ENCODE peak calls at places on chromosomes 13 and 19, in five cellular contexts. M, Q, I, N and K are unnamed samples.

GRCh38 chr19:18519962-18520847 is 1.7 kb downstream of the ELL start:
- DNase-seq in M (peak; percentile 92), Q (peak; percentile 69), I (peak; percentile 85), N (peak; percentile 50), K (peak; percentile 37)

GRCh38 chr19:45402469-45403070 is 2.3 kb downstream of the PPP1R13L start:
- DNase-seq in M (peak; percentile 37), Q (no peak), I (no peak), N (no peak), K (no peak)

GRCh38 chr13:59835569-59835968 is 328.2 kb downstream of the DIAPH3 start:
- DNase-seq in M (peak; percentile 8), Q (no peak), I (no peak), N (no peak), K (no peak)

GRCh38 chr19:55341191-55342043 is 1.7 kb downstream of the KMT5C start:
- DNase-seq in M (peak; percentile 65), Q (no peak), I (peak; percentile 33), N (no peak), K (peak; percentile 45)

GRCh38 chr13:99975626-99976025 is 4.1 kb upstream of the ZIC5 start:
- DNase-seq in M (no peak), Q (no peak), I (no peak), N (no peak), K (no peak)

GRCh38 chr13:103067751-103068563 is 1.7 kb upstream of the SLC10A2 start:
- DNase-seq in M (no peak), Q (no peak), I (no peak), N (no peak), K (no peak)

GRCh38 chr13:110129539-110130186 is 177.3 kb downstream of the COL4A1 start:
- DNase-seq in M (no peak), Q (no peak), I (no peak), N (no peak), K (no peak)

GRCh38 chr19:54696117-54696548 is 28.1 kb upstream of the KIR3DL3 start:
- DNase-seq in M (no peak), Q (no peak), I (no peak), N (no peak), K (no peak)

GRCh38 chr13:46983881-46984280 is 87.0 kb upstream of the HTR2A start:
- DNase-seq in M (peak; percentile 55), Q (no peak), I (peak; percentile 76), N (peak; percentile 8), K (no peak)

GRCh38 chr13:76635232-76636021 is 250.8 kb downstream of the KCTD12 start:
- DNase-seq in M (no peak), Q (no peak), I (no peak), N (no peak), K (no peak)

GRCh38 chr13:96811049-96811448 is 183.2 kb downstream of the OXGR1 start:
- DNase-seq in M (no peak), Q (no peak), I (no peak), N (no peak), K (no peak)

GRCh38 chr13:52651880-52652169 is 811 bp upstream of the SUGT1 start:
- DNase-seq in M (no peak), Q (no peak), I (no peak), N (peak; percentile 11), K (no peak)

GRCh38 chr13:47426126-47426849 is 529.4 kb upstream of the HTR2A start:
- DNase-seq in M (peak; percentile 67), Q (no peak), I (peak; percentile 86), N (no peak), K (no peak)

GRCh38 chr13:24299488-24300114 is 9.8 kb upstream of the C1QTNF9 start:
- DNase-seq in M (no peak), Q (no peak), I (no peak), N (no peak), K (no peak)

GRCh38 chr13:30395192-30396158 is 26.8 kb upstream of the UBE2L5 start:
- DNase-seq in M (peak; percentile 95), Q (peak; percentile 91), I (peak; percentile 93), N (peak; percentile 88), K (peak; percentile 77)

GRCh38 chr19:33203529-33203928 is 9.4 kb downstream of the LRP3 start:
- DNase-seq in M (no peak), Q (no peak), I (no peak), N (no peak), K (no peak)

GRCh38 chr13:36313047-36313969 is 15.7 kb upstream of the CCDC169 start:
- DNase-seq in M (no peak), Q (no peak), I (peak; percentile 18), N (no peak), K (no peak)

GRCh38 chr13:107434347-107434746 is 781.0 kb downstream of the LIG4 start:
- DNase-seq in M (peak; percentile 51), Q (no peak), I (peak; percentile 49), N (no peak), K (no peak)

GRCh38 chr19:570315-570714 is 2.1 kb upstream of the BSG start:
- DNase-seq in M (no peak), Q (no peak), I (no peak), N (no peak), K (no peak)

GRCh38 chr19:50008532-50008931 is 16.6 kb downstream of the VRK3 start:
- DNase-seq in M (no peak), Q (no peak), I (no peak), N (no peak), K (no peak)

GRCh38 chr19:38079926-38080380 is 144.1 kb downstream of the DPF1 start:
- DNase-seq in M (peak; percentile 75), Q (no peak), I (peak; percentile 95), N (peak; percentile 71), K (no peak)

GRCh38 chr19:7494416-7495098 is 5.7 kb upstream of the PEX11G start:
- DNase-seq in M (peak; percentile 93), Q (no peak), I (no peak), N (no peak), K (peak; percentile 87)

GRCh38 chr13:42820450-42820849 is 39.1 kb downstream of the FAM216B start:
- DNase-seq in M (no peak), Q (no peak), I (no peak), N (no peak), K (no peak)

GRCh38 chr19:39127812-39128510 is 2.4 kb downstream of the PAK4 start:
- DNase-seq in M (no peak), Q (no peak), I (no peak), N (no peak), K (no peak)
- H3K27ac ChIP-seq in M (no peak overlapping the region), Q (no peak overlapping the region), I (no peak overlapping the region), N (no peak overlapping the region), K (peak overlapping the region; percentile 58)

GRCh38 chr19:42422092-42422575 is 5.1 kb downstream of the LIPE start:
- DNase-seq in M (no peak), Q (no peak), I (no peak), N (no peak), K (no peak)
- H3K27ac ChIP-seq in M (no peak overlapping the region), Q (peak overlapping the region; percentile 54), I (no peak overlapping the region), N (no peak overlapping the region), K (peak overlapping the region; percentile 88)

DNA sequence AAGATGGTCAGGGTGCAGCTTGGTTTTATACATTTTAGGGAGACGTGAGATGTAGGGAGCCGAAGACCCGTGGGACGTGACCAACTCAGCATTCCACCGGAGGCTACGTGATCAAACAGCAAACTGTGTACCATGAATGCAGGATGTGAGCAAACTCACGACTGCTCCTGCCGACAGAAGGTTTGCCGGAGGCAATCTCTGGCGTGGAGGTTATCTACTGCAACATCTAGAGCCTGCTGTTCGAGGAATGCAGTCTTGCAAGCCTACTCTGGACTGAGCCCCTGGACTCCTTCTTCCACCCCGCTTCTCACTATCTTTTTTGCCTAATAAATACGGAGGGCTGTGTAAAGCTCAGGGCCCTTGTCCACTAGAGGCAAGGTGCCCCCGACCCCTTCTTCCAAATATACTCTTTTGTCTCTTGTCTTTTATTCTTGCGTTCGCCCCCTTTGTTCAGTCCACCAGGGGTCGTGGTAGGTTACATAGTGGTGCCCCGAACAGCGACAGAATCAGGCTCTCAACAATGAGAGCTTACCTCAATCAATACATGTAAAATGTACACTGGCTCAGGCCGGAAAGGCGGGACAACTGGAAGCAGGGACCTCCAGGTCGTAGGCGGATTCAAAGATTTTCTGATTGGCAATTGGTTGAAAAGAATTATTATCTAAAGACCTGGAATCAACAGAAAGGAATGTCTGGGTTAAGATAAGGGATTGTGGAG is 8.9 kb upstream of the OR1I1 start:
- DNase-seq in M (no peak), Q (no peak), I (no peak), N (no peak), K (no peak)
- H3K27ac ChIP-seq in M (no peak overlapping the region), Q (no peak overlapping the region), I (no peak overlapping the region), N (no peak overlapping the region), K (no peak overlapping the region)

GRCh38 chr19:13100031-13100588 is 2.5 kb downstream of the LYL1 start:
- DNase-seq in M (no peak), Q (no peak), I (no peak), N (no peak), K (no peak)
- H3K27ac ChIP-seq in M (no peak overlapping the region), Q (peak overlapping the region; percentile 99), I (no peak overlapping the region), N (no peak overlapping the region), K (peak overlapping the region; percentile 77)

GRCh38 chr13:111394211-111394922 is 73.9 kb downstream of the TEX29 start:
- DNase-seq in M (no peak), Q (no peak), I (no peak), N (no peak), K (no peak)
- H3K27ac ChIP-seq in M (no peak overlapping the region), Q (no peak overlapping the region), I (no peak overlapping the region), N (no peak overlapping the region), K (no peak overlapping the region)

DNA sequence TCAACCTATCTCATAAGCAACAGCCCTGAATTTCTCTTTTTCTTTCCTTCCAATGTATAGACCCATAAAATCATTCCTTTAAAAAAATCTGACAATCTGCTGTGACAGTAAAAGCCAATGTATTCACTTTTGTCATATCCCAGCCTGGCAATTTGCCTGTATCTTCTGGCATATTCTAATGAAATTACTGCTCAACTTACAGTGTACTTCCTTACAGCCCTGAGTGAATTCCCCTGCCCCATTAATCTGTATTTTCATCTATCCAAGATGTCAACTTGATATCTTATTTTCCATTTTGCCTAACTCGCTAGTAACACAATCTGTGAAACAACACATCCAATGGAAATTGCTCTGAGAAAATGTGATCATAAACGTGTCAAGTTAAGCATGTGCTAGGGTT is 18.0 kb upstream of the SERP2 start:
- DNase-seq in M (no peak), Q (no peak), I (no peak), N (no peak), K (no peak)
- H3K27ac ChIP-seq in M (no peak overlapping the region), Q (no peak overlapping the region), I (no peak overlapping the region), N (no peak overlapping the region), K (no peak overlapping the region)

DNA sequence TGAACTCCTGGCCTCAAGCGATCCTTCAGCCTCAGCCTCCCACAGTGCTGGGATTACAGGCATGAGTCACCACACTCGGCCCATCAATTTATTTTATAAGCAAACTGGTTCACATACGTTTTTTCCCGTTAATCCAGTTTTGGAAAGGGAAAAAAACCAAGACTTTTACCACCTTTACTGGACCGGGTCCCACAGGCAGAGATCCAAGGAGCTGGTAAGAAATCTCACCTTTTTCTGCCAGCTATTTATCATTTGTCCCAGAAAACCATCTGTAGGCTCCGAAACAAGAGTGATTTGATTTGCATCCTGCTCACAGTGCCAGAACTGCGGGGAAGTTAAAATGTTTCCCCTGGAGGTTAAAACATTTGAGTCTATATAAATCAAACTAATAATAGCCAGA is 6.3 kb upstream of the FUT2 start:
- DNase-seq in M (no peak), Q (no peak), I (no peak), N (no peak), K (no peak)
- H3K27ac ChIP-seq in M (no peak overlapping the region), Q (no peak overlapping the region), I (no peak overlapping the region), N (no peak overlapping the region), K (no peak overlapping the region)

GRCh38 chr13:50740052-50740741 is 103.3 kb downstream of the DLEU7 start:
- DNase-seq in M (peak; percentile 12), Q (no peak), I (no peak), N (no peak), K (no peak)
- H3K27ac ChIP-seq in M (no peak overlapping the region), Q (no peak overlapping the region), I (no peak overlapping the region), N (no peak overlapping the region), K (no peak overlapping the region)